ENCODE peak calls at places on chromosomes 7 and 10, in five cellular contexts. S, P, L, M and R are unnamed samples. For H3K4me1 and H3K27me3, the result is how much of the 10 kb centered on the place peaks cover.

GRCh38 chr10:15168296-15168780 is at the start of gene NMT2:
- DNase-seq in L (no peak), S (no peak), P (peak), M (peak), R (peak)

GRCh38 chr7:7554021-7554432 is 12.7 kb upstream of the MIOS start:
- DNase-seq in P (no peak), S (no peak), L (no peak), M (no peak), R (no peak)

GRCh38 chr7:43697690-43698089 is 31.6 kb downstream of the COA1 start:
- DNase-seq in L (no peak), S (no peak), M (no peak), P (no peak), R (no peak)

GRCh38 chr10:69425513-69426298 is 9.0 kb upstream of the TACR2 start:
- DNase-seq in P (no peak), S (peak), M (no peak), L (peak), R (peak)

GRCh38 chr7:70570029-70570428 is 561.9 kb upstream of the GALNT17 start:
- DNase-seq in M (no peak), S (no peak), P (no peak), L (no peak), R (no peak)

GRCh38 chr10:132110091-132110490 is 44.3 kb downstream of the JAKMIP3 start:
- DNase-seq in M (no peak), L (no peak), S (no peak), P (peak), R (no peak)

GRCh38 chr7:1844336-1844955 is 174.4 kb downstream of the ELFN1 start:
- DNase-seq in M (peak), S (no peak), L (no peak), P (peak), R (no peak)

GRCh38 chr10:128211953-128212727 is 85.9 kb upstream of the MKI67 start:
- DNase-seq in L (peak), M (peak), P (peak), S (peak), R (peak)

GRCh38 chr7:27889800-27890199 is 149.8 kb downstream of the TAX1BP1 start:
- DNase-seq in M (no peak), S (no peak), P (no peak), L (no peak), R (no peak)

DNA sequence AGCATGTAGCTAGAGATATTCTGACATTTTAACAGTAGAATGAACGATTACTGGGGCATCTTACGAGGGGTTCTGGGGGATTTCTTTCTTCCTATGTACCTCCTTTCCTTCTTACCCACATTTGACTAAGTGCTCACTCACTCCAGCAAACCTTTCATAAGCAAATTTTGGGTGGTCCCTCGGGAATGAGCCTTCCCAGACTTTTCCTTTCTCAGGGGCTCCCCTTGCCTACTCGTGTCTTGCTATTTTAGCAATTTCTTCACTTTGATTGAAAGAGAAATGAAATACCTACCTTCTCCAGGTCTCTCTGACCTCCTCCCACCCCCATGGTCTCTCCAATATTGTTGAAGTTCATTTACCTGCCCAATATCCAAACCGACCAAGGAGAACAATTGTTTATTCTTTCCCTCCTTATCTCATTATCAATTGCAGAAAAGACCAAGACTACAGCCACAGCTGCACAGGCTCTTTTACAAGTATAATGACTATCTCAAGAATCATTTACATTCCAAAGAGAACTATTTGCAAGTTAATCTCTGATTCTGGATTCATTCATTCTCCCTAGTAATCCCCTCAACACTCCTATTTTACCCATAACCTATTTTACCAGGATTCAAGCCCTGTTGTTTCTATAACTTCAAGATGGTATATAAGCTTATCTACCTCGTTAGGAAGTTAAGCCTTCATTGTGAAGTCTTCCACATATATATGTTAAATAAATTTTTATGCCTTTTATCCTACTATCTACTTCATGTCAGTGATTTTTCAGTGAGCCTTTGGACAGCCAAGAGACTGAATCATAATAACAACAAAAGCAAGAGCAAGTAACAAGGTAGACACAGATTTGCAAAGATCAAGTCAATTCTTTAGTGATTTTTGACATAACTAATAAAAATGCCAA is 480.6 kb downstream of the IPMK start:
- DNase-seq in P (peak), L (no peak), S (no peak), M (no peak), R (no peak)
- H3K4me1 ChIP-seq in P (under half), L (under half), S (under half), M (under half), R (under half)

DNA sequence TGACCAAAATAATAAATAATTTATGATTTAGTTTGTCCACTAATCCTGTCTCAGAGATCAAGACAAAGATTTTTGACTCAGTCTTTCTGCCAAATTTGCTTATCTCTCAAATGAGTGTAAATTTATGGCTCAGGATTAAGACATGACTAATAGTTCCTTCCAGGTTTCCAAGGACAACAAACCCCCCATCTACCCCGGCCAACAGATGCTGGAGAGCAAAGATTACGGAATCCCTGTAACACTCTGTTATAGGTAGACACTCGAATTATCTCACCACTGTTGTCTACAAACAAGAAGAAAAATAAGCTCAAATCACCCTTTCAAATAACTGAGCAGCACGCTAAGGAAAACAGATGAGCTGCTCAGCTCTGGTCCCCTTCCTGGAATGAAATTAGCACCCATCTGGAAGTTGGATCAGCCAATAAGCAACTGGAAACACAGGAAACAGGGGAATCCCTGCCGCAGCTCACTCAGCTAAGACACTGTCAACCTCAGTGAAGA is 56.8 kb upstream of the SVIL start:
- DNase-seq in S (peak), M (no peak), L (no peak), P (no peak), R (peak)
- H3K4me3 ChIP-seq in S (no peak), M (peak), L (no peak), P (no peak), R (no peak)

GRCh38 chr7:87600130-87601124 is at the start of gene ABCB1:
- DNase-seq in M (peak), S (peak), L (peak), P (peak), R (peak)

GRCh38 chr7:87596136-87596535 is 4.5 kb downstream of the ABCB1 start:
- DNase-seq in L (no peak), P (no peak), S (no peak), M (no peak), R (no peak)

GRCh38 chr7:87599336-87599735 is 1.3 kb downstream of the ABCB1 start:
- DNase-seq in P (no peak), L (no peak), S (peak), M (no peak), R (peak)

GRCh38 chr7:87598234-87599009 is 2.3 kb downstream of the ABCB1 start:
- DNase-seq in L (no peak), P (no peak), M (no peak), S (no peak), R (peak)

DNA sequence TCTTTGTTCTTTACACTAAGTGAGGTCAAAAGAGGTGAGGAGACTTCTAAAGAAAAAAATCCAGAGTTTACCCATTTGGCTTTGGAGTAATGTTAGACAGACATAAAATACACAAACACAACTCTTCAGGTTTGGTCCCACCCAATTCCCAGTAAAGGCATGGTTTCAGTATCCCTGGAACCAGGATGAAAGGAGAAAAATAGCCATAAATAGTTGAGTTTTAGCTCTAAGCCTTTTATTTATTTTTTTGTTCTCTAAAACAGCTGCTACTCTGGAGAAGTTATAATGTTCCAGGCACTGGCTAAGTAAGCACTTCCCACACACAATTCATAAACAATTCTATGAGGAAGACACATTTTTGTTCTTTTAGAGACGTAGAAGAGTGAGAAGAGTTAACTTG is 4.0 kb downstream of the ABCB1 start:
- DNase-seq in S (no peak), M (no peak), L (no peak), P (no peak), R (no peak)
- H3K27me3 ChIP-seq in S (under half), M (under half), L (under half), P (half or more), R (under half)

GRCh38 chr10:113049881-113050280 is 99.8 kb downstream of the TCF7L2 start:
- DNase-seq in L (no peak), S (no peak), M (no peak), P (no peak), R (no peak)

GRCh38 chr10:113052076-113052830 is 102.2 kb downstream of the TCF7L2 start:
- DNase-seq in L (no peak), P (no peak), S (no peak), M (no peak), R (peak)

GRCh38 chr10:113053881-113054280 is 103.8 kb downstream of the TCF7L2 start:
- DNase-seq in M (peak), S (no peak), L (no peak), P (peak), R (no peak)

GRCh38 chr10:113053091-113053490 is 103.0 kb downstream of the TCF7L2 start:
- DNase-seq in M (peak), S (no peak), L (no peak), P (peak), R (no peak)

DNA sequence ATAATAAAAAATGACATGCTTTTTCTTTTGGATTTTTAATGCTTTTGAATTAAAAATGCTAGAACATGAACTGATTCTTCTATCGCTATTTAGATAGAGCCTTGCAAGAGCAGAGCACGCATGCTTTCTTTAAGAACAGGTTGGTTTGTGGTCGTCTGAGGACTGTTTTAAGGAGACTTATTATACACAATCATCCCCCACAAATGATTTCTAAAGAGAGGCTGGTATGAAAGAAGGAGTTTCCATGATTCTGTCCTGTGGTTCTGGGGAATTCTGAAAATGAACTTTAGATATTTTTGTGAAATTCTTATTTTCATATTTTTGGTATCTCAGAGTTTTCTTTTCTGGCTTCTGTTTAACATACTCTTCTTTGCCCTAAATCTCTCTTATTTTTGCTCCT is 101.4 kb downstream of the TCF7L2 start:
- DNase-seq in P (no peak), L (no peak), M (no peak), S (no peak), R (no peak)
- H3K4me1 ChIP-seq in P (under half), L (under half), M (under half), S (under half), R (under half)

DNA sequence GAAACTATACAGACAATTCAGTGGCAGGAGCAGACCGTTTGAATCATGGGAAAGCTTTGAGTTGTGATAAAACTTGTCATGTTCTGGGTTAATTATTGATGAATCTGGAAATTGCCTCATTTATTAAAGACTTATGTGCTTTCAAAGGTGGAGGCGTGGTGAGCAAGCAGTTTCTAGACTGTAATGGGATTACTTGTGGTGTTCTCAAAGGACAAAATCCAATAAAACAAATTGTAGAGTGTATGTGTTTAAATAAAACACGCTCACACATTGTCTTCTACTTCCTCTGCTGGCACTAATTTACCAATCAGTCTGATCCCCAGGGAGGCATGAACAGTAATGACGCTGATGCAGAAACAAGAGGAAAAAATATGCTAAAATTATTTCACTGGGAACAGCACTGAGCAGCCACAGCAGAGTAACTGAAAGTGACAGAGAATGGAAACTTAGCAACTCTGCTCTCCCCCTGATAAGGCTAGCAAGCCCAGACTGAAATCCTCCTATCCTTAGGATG is 25.0 kb downstream of the PARD3 start:
- DNase-seq in L (peak), S (peak), M (no peak), P (no peak), R (peak)
- H3K4me3 ChIP-seq in L (no peak), S (no peak), M (no peak), P (no peak), R (no peak)

GRCh38 chr7:157669768-157670345 is 333.1 kb downstream of the DNAJB6 start:
- DNase-seq in M (no peak), S (no peak), L (no peak), P (peak), R (no peak)
- H3K27me3 ChIP-seq in M (under half), S (under half), L (under half), P (under half), R (under half)

GRCh38 chr10:107284187-107284586 is 119.7 kb upstream of the SORCS1 start:
- DNase-seq in L (no peak), P (no peak), S (no peak), M (no peak), R (no peak)
- H3K4me1 ChIP-seq in L (under half), P (under half), S (under half), M (under half), R (under half)

GRCh38 chr10:11345224-11346054 is 266.0 kb downstream of the USP6NL start:
- DNase-seq in S (peak), P (peak), L (no peak), M (no peak), R (peak)
- H3K4me3 ChIP-seq in S (no peak), P (no peak), L (no peak), M (no peak), R (no peak)